ENCODE peak calls at places on chromosomes 3 and 15, in six cellular contexts. W is stimulated activated CD8-positive, alpha-beta memory T cell treated with anti-CD3 and anti-CD28 coated beads, Interleukin-15, amount 100 ng/mL, for 24 hours; A is fibroblast of the aortic adventitia; T is Caki2; K is M059J; P is AG09309. X is an unnamed sample.

GRCh38 chr3:15215996-15216395 is 9.9 kb downstream of the CAPN7 start:
- DNase-seq in W (no peak), A (peak), T (no peak), K (no peak), P (no peak), X (no peak)

GRCh38 chr3:105527949-105528348 is 161.2 kb downstream of the ALCAM start:
- DNase-seq in W (no peak), A (no peak), T (peak), K (peak), P (no peak), X (no peak)

GRCh38 chr3:59713971-59714370 is 664.1 kb upstream of the CFAP20DC start:
- DNase-seq in W (no peak), A (no peak), T (no peak), K (peak), P (no peak), X (no peak)

GRCh38 chr3:14780927-14781507 is 37.7 kb upstream of the FGD5 start:
- DNase-seq in W (no peak), A (peak), T (no peak), K (peak), P (no peak), X (peak)

GRCh38 chr3:111548060-111548459 is 6.1 kb downstream of the CD96 start:
- DNase-seq in W (no peak), A (no peak), T (no peak), K (no peak), P (no peak), X (no peak)

GRCh38 chr3:129836381-129837056 is 57.0 kb downstream of the TMCC1 start:
- DNase-seq in W (no peak), A (peak), T (no peak), K (peak), P (no peak), X (no peak)

GRCh38 chr3:105812194-105812586 is 56.6 kb downstream of the CBLB start:
- DNase-seq in W (no peak), A (peak), T (peak), K (peak), P (no peak), X (no peak)

GRCh38 chr3:194009019-194009418 is 126.9 kb upstream of the HES1 start:
- DNase-seq in W (no peak), A (no peak), T (no peak), K (no peak), P (no peak), X (no peak)

GRCh38 chr3:64151335-64151871 is 73.9 kb downstream of the PRICKLE2 start:
- DNase-seq in W (no peak), A (no peak), T (no peak), K (no peak), P (no peak), X (no peak)

GRCh38 chr3:124582621-124583437 is 147.4 kb upstream of the UMPS start:
- DNase-seq in W (no peak), A (no peak), T (peak), K (peak), P (no peak), X (no peak)

GRCh38 chr3:42739401-42740158 is 33.5 kb downstream of the CCDC13 start:
- DNase-seq in W (no peak), A (no peak), T (no peak), K (no peak), P (no peak), X (no peak)

GRCh38 chr3:128041378-128041777 is 10.9 kb upstream of the SEC61A1 start:
- DNase-seq in W (no peak), A (no peak), T (no peak), K (no peak), P (no peak), X (no peak)

GRCh38 chr3:33050084-33050653 is 46.8 kb downstream of the GLB1 start:
- DNase-seq in W (no peak), A (no peak), T (no peak), K (no peak), P (no peak), X (no peak)

GRCh38 chr15:84582583-84583157 is 18.1 kb upstream of the ZSCAN2 start:
- DNase-seq in W (no peak), A (no peak), T (no peak), K (peak), P (no peak), X (no peak)

GRCh38 chr15:33242165-33242564 is 47.7 kb upstream of the FMN1 start:
- DNase-seq in W (no peak), A (peak), T (peak), K (peak), P (peak), X (no peak)

GRCh38 chr15:33148129-33148850 is 46.2 kb downstream of the FMN1 start:
- DNase-seq in W (no peak), A (no peak), T (no peak), K (no peak), P (no peak), X (no peak)

GRCh38 chr3:154217663-154218062 is 96.5 kb downstream of the ARHGEF26 start:
- DNase-seq in W (no peak), A (no peak), T (no peak), K (no peak), P (no peak), X (no peak)

GRCh38 chr15:63083046-63083445 is 38.6 kb upstream of the LACTB start:
- DNase-seq in W (no peak), A (no peak), T (no peak), K (no peak), P (no peak), X (no peak)